ENCODE peak calls at places on chromosomes 12 and 14, in six cellular contexts. Q, C, M, U, A and O are unnamed samples.

GRCh38 chr14:54172562-54172961 is 215.9 kb upstream of the BMP4 start:
- DNase-seq in U (no peak), A (no peak), M (no peak), C (no peak), Q (peak; percentile 26), O (no peak)

GRCh38 chr12:88897723-88898122 is 317.5 kb upstream of the KITLG start:
- DNase-seq in M (no peak), Q (no peak), A (no peak), U (peak; percentile 41), C (no peak), O (no peak)

GRCh38 chr12:94534761-94535613 is 75.3 kb upstream of the CEP83 start:
- DNase-seq in U (no peak), C (no peak), M (no peak), A (no peak), Q (no peak), O (no peak)

GRCh38 chr14:21525995-21526671 is at the start of gene SALL2:
- DNase-seq in A (peak; percentile 11), M (peak; percentile 26), U (peak; percentile 74), Q (peak; percentile 65), C (peak; percentile 86), O (peak; percentile 54)

GRCh38 chr14:53551862-53552261 is 398.7 kb upstream of the DDHD1 start:
- DNase-seq in A (no peak), Q (no peak), M (no peak), C (no peak), U (no peak), O (no peak)

GRCh38 chr12:124423683-124424515 is 129.0 kb downstream of the RFLNA start:
- DNase-seq in M (no peak), C (no peak), Q (no peak), U (no peak), A (no peak), O (no peak)

GRCh38 chr14:56173360-56173922 is 55.2 kb downstream of the PELI2 start:
- DNase-seq in U (no peak), A (no peak), C (no peak), M (no peak), Q (no peak), O (no peak)

GRCh38 chr12:76588881-76589565 is 29.5 kb upstream of the OSBPL8 start:
- DNase-seq in M (no peak), U (peak; percentile 91), Q (peak; percentile 39), C (no peak), A (no peak), O (peak; percentile 27)

GRCh38 chr12:124742702-124743101 is 121.0 kb downstream of the SCARB1 start:
- DNase-seq in U (no peak), Q (no peak), C (no peak), A (no peak), M (no peak), O (no peak)

GRCh38 chr14:38056270-38056669 is 151.4 kb upstream of the SSTR1 start:
- DNase-seq in C (no peak), Q (no peak), A (no peak), M (no peak), U (no peak), O (no peak)

GRCh38 chr12:98709022-98709421 is 63.9 kb downstream of the APAF1 start:
- DNase-seq in M (no peak), C (no peak), A (no peak), Q (no peak), U (no peak), O (no peak)

GRCh38 chr14:106013879-106014376 is 487.5 kb downstream of the TMEM121 start:
- DNase-seq in A (no peak), U (no peak), C (no peak), Q (no peak), M (no peak), O (no peak)

DNA sequence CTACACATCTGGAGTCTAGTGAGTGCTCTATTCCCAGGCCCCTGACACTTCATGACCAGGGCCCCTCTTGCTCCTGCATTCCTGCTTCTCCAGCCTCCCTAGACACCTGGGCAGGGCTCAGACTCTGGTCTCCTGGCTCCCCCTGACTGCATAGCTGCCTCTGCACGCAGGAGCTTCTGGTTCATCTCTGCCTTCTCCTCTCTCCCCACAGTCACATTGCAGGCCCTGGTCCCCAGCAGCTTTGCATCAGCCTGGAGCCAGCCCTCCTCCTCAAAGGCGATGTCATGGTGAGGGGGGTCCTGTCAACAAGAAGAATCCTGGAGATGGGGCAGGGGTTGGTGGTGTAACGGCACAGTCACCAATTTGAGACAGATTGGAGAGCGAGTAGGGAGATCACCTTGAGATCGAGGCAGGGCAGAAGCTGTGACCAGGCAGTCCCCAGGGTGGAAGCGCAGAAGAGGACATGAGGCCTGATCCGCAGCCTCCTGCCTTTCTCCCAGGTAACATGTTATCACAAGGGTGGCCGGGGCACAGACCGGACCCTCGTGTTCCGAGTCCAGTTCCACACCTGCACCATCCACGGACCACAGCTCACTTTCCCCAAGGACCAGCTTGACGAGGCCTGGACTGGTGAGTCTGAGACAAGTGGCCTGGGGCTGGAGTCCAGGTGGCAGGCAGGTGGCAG is 8.1 kb downstream of the TNS2 start:
- DNase-seq in M (no peak), U (no peak), Q (no peak), A (no peak), C (peak; percentile 65), O (peak; percentile 12)
- H3K4me3 ChIP-seq in M (no peak overlapping the region), U (no peak overlapping the region), Q (no peak overlapping the region), A (no peak overlapping the region), C (no peak overlapping the region), O (no peak overlapping the region)

GRCh38 chr12:113006641-113007040 is 28.3 kb downstream of the OAS2 start:
- DNase-seq in M (no peak), A (no peak), U (no peak), Q (no peak), C (peak; percentile 25), O (no peak)

GRCh38 chr12:113002676-113003075 is 24.4 kb downstream of the OAS2 start:
- DNase-seq in Q (no peak), U (no peak), A (no peak), C (peak; percentile 12), M (no peak), O (no peak)

GRCh38 chr12:113007166-113007565 is 28.8 kb downstream of the OAS2 start:
- DNase-seq in Q (no peak), M (no peak), C (peak; percentile 11), U (peak; percentile 47), A (no peak), O (no peak)

GRCh38 chr12:113003631-113004030 is 25.3 kb downstream of the OAS2 start:
- DNase-seq in M (no peak), A (no peak), C (peak; percentile 2), U (no peak), Q (no peak), O (no peak)

GRCh38 chr12:113005759-113006158 is 27.4 kb downstream of the OAS2 start:
- DNase-seq in U (peak; percentile 7), A (peak; percentile 33), M (no peak), C (no peak), Q (no peak), O (no peak)
- TF ChIP-seq CTCF in U (peak; percentile 42), A (peak; percentile 21), M (peak; percentile 42), C (no peak), Q (no peak), O (no peak)

GRCh38 chr12:116427200-116427932 is 131.8 kb upstream of the MAP1LC3B2 start:
- DNase-seq in U (peak; percentile 66), C (no peak), A (peak; percentile 23), M (no peak), Q (no peak), O (no peak)

GRCh38 chr12:116421785-116422538 is 137.2 kb upstream of the MAP1LC3B2 start:
- DNase-seq in A (no peak), M (no peak), Q (no peak), C (no peak), U (no peak), O (no peak)

GRCh38 chr12:116423053-116423452 is 136.1 kb upstream of the MAP1LC3B2 start:
- DNase-seq in U (peak; percentile 92), A (no peak), M (no peak), Q (no peak), C (no peak), O (no peak)

GRCh38 chr12:116426391-116427136 is 132.6 kb upstream of the MAP1LC3B2 start:
- DNase-seq in Q (peak; percentile 79), M (peak; percentile 94), U (peak; percentile 99), A (peak; percentile 97), C (peak; percentile 95), O (peak; percentile 71)

DNA sequence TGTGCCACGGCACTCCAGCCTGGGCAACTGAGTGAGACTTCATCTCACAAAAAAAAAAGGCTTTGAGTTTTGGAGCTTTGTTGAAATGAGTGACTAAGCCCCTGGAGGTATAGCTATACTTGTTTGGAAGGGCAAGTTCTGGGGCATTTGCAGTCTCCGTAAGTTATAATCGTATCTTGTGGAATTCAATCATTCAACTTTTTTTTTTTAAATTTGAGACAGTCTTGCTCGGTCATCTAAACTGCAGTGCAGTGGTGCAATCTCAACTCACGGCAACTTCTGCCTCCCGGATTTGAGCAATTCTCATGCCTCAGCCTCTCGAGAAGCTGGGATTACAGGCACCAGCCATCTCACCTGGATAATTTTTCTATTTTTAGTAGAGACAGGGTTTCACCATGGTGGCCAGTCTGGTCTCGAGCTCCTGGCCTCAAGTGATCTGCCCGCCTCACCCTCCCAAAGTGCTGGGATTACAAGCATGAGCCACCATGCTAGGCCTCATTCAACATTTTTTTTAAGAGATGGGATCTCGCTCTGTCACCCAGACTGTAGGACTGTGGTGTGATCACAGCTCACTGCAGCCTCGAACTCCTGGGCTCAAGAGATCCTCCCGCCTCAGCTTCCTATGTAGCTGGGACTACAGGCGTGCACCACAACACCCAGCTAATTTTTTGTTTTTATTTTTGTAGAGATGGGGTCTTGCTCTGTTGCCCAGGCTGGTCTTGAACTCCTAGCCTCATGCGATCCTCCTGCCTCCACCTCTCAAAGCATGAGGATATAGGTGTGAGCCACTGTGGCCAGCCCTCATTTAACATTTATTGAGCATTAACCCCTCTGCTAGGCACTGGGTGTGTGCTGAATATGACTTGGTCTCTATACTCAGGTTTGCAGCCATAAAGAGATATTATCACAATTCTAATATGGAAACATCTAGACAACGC is 133.7 kb upstream of the MAP1LC3B2 start:
- DNase-seq in C (no peak), M (no peak), U (no peak), A (no peak), Q (no peak), O (no peak)
- H3K4me3 ChIP-seq in C (no peak overlapping the region), M (no peak overlapping the region), U (no peak overlapping the region), A (no peak overlapping the region), Q (no peak overlapping the region), O (no peak overlapping the region)

GRCh38 chr12:108975024-108975593 is 45.8 kb downstream of the SVOP start:
- DNase-seq in U (peak; percentile 8), Q (no peak), A (no peak), C (no peak), M (no peak), O (no peak)

GRCh38 chr12:108981835-108982234 is 39.0 kb downstream of the SVOP start:
- DNase-seq in C (no peak), U (no peak), M (no peak), A (no peak), Q (no peak), O (no peak)

GRCh38 chr12:108973753-108974152 is 47.1 kb downstream of the SVOP start:
- DNase-seq in Q (no peak), C (no peak), U (no peak), M (no peak), A (no peak), O (no peak)

GRCh38 chr12:108980831-108981618 is 39.8 kb downstream of the SVOP start:
- DNase-seq in U (peak; percentile 82), C (no peak), M (no peak), Q (no peak), A (no peak), O (no peak)

DNA sequence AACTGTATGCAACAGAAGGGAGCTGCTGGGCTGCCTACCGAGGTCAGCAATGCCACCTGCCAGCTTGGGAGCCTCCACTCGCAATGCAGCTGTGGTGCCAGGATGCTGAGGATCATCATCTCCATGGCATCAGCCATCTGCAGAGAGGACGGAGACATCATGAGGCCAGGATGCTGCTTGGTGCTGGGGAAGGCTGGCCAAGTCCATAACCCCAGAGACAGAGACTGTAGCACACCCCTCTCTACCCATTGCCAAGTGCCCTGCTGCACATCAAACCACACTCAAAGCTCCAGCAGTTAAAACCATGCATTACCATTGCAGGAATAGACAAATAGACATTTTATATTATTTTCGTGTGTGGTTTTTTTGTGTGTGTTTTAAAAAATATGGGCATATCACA is 43.5 kb downstream of the SVOP start:
- DNase-seq in Q (no peak), M (no peak), C (no peak), A (no peak), U (no peak), O (no peak)
- TF ChIP-seq CTCF in Q (no peak), M (no peak), C (no peak), A (no peak), U (no peak), O (no peak)